ENCODE peak calls at places on chromosome 9, in five cellular contexts. L is NCI-H1436, Q is activated T-cell treated with anti-CD3 and anti-CD28 coated beads for 4 hours, V is neural crest cell, O is NCI-H1694. D is an unnamed sample.

GRCh38 chr9:128091144-128091543 is 23.1 kb downstream of the SLC25A25 start:
- DNase-seq in L (peak), Q (no peak), V (peak), O (no peak), D (no peak)

GRCh38 chr9:90998573-90998972 is 197.0 kb downstream of the SYK start:
- DNase-seq in O (no peak), V (no peak), Q (no peak), L (no peak), D (no peak)

GRCh38 chr9:125227761-125228160 is 13.4 kb downstream of the HSPA5 start:
- DNase-seq in O (no peak), V (no peak), Q (no peak), L (no peak), D (no peak)

GRCh38 chr9:120931278-120932085 is 4.9 kb upstream of the TRAF1 start:
- DNase-seq in L (no peak), V (no peak), Q (no peak), O (peak), D (no peak)

GRCh38 chr9:136404801-136405136 is 4.8 kb upstream of the SNAPC4 start:
- DNase-seq in V (no peak), L (no peak), O (no peak), Q (no peak), D (no peak)

GRCh38 chr9:136963341-136963740 is 11.3 kb downstream of the LCN12 start:
- DNase-seq in L (no peak), Q (no peak), V (no peak), O (no peak), D (no peak)

GRCh38 chr9:136648746-136649145 is 14.0 kb upstream of the EGFL7 start:
- DNase-seq in O (no peak), Q (no peak), L (no peak), V (no peak), D (no peak)

GRCh38 chr9:87883990-87884389 is 1.3 kb downstream of the SPATA31E1 start:
- DNase-seq in L (no peak), V (no peak), O (no peak), Q (no peak), D (peak)

GRCh38 chr9:129813661-129814060 is 10.3 kb downstream of the TOR1A start:
- DNase-seq in O (no peak), L (no peak), V (no peak), Q (no peak), D (no peak)

D was measured in NCI-H1930.